ENCODE peak calls at places on chromosomes 6 and 20, in seven cellular contexts. E, P, G, Z, H, R and M are unnamed samples. For H3K4me1 and H3K36me3, the result is how much of the 10 kb centered on the place peaks cover.

GRCh38 chr20:63957690-63958441 is 1.6 kb upstream of the UCKL1 start:
- DNase-seq in P (peak), R (no peak), Z (peak), H (no peak), G (no peak), E (peak), M (no peak)

GRCh38 chr20:56859751-56860366 is 230.8 kb downstream of the TFAP2C start:
- DNase-seq in P (no peak), R (no peak), H (no peak), Z (no peak), G (no peak), E (peak), M (no peak)

GRCh38 chr6:150261997-150262396 is 106.8 kb upstream of the IYD start:
- DNase-seq in H (no peak), G (no peak), P (no peak), R (no peak), E (no peak), Z (no peak), M (no peak)

GRCh38 chr20:58148891-58149290 is 79.6 kb downstream of the ANKRD60 start:
- DNase-seq in G (peak), H (no peak), E (no peak), P (no peak), Z (no peak), R (peak), M (no peak)

GRCh38 chr6:139436521-139437348 is 62.3 kb upstream of the CITED2 start:
- DNase-seq in Z (no peak), E (no peak), G (no peak), P (no peak), R (no peak), H (no peak), M (no peak)

GRCh38 chr6:8819446-8819845 is 384.1 kb upstream of the SLC35B3 start:
- DNase-seq in E (no peak), R (no peak), H (no peak), Z (no peak), P (no peak), G (no peak), M (no peak)

GRCh38 chr6:34144581-34145160 is 1.2 kb downstream of the GRM4 start:
- DNase-seq in Z (no peak), H (no peak), P (peak), E (no peak), G (peak), R (no peak), M (no peak)

GRCh38 chr6:169961772-169962561 is 210.5 kb downstream of the ERMARD start:
- DNase-seq in E (no peak), R (no peak), P (peak), G (peak), Z (peak), H (peak), M (no peak)

GRCh38 chr6:73382462-73383113 is 12.0 kb upstream of the DDX43 start:
- DNase-seq in H (no peak), E (no peak), P (peak), G (no peak), Z (no peak), R (no peak), M (no peak)

GRCh38 chr20:24995741-24996448 is 3.3 kb upstream of the APMAP start:
- DNase-seq in R (no peak), E (no peak), H (no peak), P (peak), G (no peak), Z (no peak), M (no peak)

GRCh38 chr6:136719280-136720044 is 72.8 kb downstream of the MAP3K5 start:
- DNase-seq in G (no peak), R (no peak), P (peak), Z (no peak), E (no peak), H (no peak), M (no peak)

GRCh38 chr20:48708630-48709029 is 119.2 kb downstream of the PREX1 start:
- DNase-seq in R (no peak), G (peak), Z (no peak), P (no peak), H (no peak), E (no peak), M (no peak)

GRCh38 chr20:37486186-37486999 is 34.7 kb upstream of the NNAT start:
- DNase-seq in P (no peak), R (no peak), G (no peak), H (no peak), Z (no peak), E (no peak), M (no peak)

GRCh38 chr6:125114248-125114858 is 39.2 kb upstream of the TPD52L1 start:
- DNase-seq in Z (no peak), H (peak), P (peak), G (no peak), R (peak), E (no peak), M (peak)

GRCh38 chr6:166563805-166564204 is 22.7 kb downstream of the RAMACL start:
- DNase-seq in Z (no peak), H (no peak), P (no peak), E (no peak), R (no peak), G (no peak), M (no peak)

GRCh38 chr6:150229775-150230561 is 87.1 kb downstream of the PPP1R14C start:
- DNase-seq in E (no peak), G (no peak), P (peak), Z (no peak), R (no peak), H (no peak), M (no peak)

GRCh38 chr6:138107752-138108592 is 753 bp upstream of the PERP start:
- DNase-seq in Z (no peak), H (no peak), G (no peak), R (peak), P (no peak), E (no peak), M (no peak)

GRCh38 chr6:17932362-17932852 is 55.0 kb downstream of the KIF13A start:
- DNase-seq in E (no peak), H (no peak), P (peak), Z (no peak), R (peak), G (no peak), M (no peak)

GRCh38 chr6:105184921-105185320 is 5.1 kb upstream of the POPDC3 start:
- DNase-seq in P (peak), H (no peak), E (no peak), G (no peak), Z (no peak), R (no peak), M (no peak)

GRCh38 chr20:40493071-40493470 is 196.0 kb downstream of the MAFB start:
- DNase-seq in E (no peak), P (peak), Z (peak), R (peak), G (peak), H (no peak), M (no peak)

GRCh38 chr6:137878070-137878809 is 11.2 kb downstream of the TNFAIP3 start:
- DNase-seq in P (no peak), G (no peak), H (no peak), E (no peak), Z (no peak), R (no peak), M (peak)

GRCh38 chr6:48817714-48818113 is 645.3 kb downstream of the MMUT start:
- DNase-seq in G (no peak), Z (no peak), P (peak), H (no peak), E (no peak), R (no peak), M (no peak)

GRCh38 chr6:97524846-97525245 is 241.8 kb upstream of the MMS22L start:
- DNase-seq in H (no peak), P (peak), E (peak), G (no peak), R (no peak), Z (no peak), M (no peak)

GRCh38 chr6:15411766-15412165 is 165.9 kb downstream of the JARID2 start:
- DNase-seq in R (no peak), G (no peak), H (no peak), P (no peak), E (no peak), Z (no peak), M (no peak)
- H3K4me1 ChIP-seq in R (under half), G (under half), H (under half), P (under half), E (under half), Z (under half), M (under half)

DNA sequence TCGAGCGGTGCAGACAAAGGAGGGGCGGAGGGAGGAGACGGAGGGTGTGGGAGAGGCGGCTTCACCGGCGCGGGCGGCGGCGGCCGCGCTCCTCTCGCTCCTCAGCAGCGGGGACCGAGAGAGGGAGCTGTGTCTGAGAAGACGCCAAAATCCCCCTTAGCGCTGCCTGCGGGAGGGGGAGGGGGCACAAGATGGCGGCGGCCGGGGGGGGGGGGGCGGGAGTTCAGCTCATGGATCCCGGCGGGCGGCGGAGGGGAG is 260 bp downstream of the ADNP start:
- DNase-seq in P (no peak), H (peak), E (no peak), Z (peak), G (no peak), R (no peak), M (peak)
- H3K36me3 ChIP-seq in P (under half), H (under half), E (half or more), Z (under half), G (under half), R (under half), M (under half)

GRCh38 chr6:41642090-41642959 is 4.1 kb downstream of the MDFI start:
- DNase-seq in R (no peak), Z (no peak), H (no peak), G (peak), P (no peak), E (no peak), M (no peak)
- H3K4me1 ChIP-seq in R (under half), Z (under half), H (under half), G (under half), P (under half), E (under half), M (under half)

GRCh38 chr6:30703821-30704220 is 13.0 kb upstream of the NRM start:
- DNase-seq in P (no peak), R (no peak), E (no peak), Z (no peak), H (no peak), G (peak), M (no peak)

GRCh38 chr6:30705620-30706019 is 11.5 kb downstream of the MDC1 start:
- DNase-seq in G (peak), E (no peak), H (no peak), R (no peak), P (no peak), Z (no peak), M (no peak)

GRCh38 chr6:30703011-30703410 is 12.2 kb upstream of the NRM start:
- DNase-seq in Z (no peak), G (peak), H (no peak), R (no peak), E (no peak), P (no peak), M (no peak)

GRCh38 chr6:30696432-30696831 is 5.6 kb upstream of the NRM start:
- DNase-seq in G (no peak), E (no peak), R (no peak), H (no peak), Z (no peak), P (no peak), M (no peak)

GRCh38 chr6:30700340-30700739 is 9.6 kb upstream of the NRM start:
- DNase-seq in G (peak), E (no peak), H (no peak), Z (no peak), P (no peak), R (peak), M (no peak)
- H3K36me3 ChIP-seq in G (under half), E (half or more), H (under half), Z (under half), P (under half), R (under half), M (under half)

DNA sequence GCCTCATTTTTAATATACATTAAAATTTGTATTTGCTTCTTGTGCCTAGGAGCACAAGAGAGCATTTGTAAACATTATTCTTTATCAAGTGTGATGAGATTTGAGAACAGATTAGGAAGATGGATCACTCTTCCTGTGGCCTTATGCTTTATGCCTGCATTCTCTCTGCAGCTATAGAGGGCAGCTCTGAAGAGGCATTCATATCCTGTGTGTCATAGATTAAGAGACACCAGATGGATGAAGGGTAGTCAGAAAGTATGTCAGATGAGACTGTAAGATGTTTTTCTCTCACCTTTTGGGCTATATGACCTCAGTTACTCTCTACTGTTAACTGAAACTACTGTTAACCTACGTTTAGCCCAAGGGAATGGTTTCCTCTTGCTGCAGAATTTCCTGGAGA is 61.4 kb downstream of the DNAH8 start:
- DNase-seq in R (no peak), G (no peak), H (no peak), P (peak), E (no peak), Z (no peak), M (no peak)
- H3K4me1 ChIP-seq in R (under half), G (under half), H (under half), P (under half), E (under half), Z (under half), M (under half)

GRCh38 chr6:44254957-44255808 is 2.1 kb downstream of the SLC35B2 start:
- DNase-seq in G (peak), E (no peak), R (no peak), Z (peak), P (no peak), H (no peak), M (no peak)
- H3K36me3 ChIP-seq in G (under half), E (half or more), R (under half), Z (half or more), P (under half), H (under half), M (half or more)